ENCODE peak calls at places on chromosomes 3 and 15, in seven cellular contexts. Z is stomach, G is AG04450, R is neural crest cell, D is tibial artery, U is sigmoid colon, V is astrocyte of the spinal cord. Q is an unnamed sample.

GRCh38 chr3:180594631-180595348 is 7.2 kb upstream of the TTC14 start:
- DNase-seq in Z (no peak), G (peak; percentile 37), R (no peak), D (no peak), U (no peak), V (peak; percentile 68), Q (no peak)

GRCh38 chr15:24856397-24857093 is 98.2 kb upstream of the SNRPN start:
- DNase-seq in Z (no peak), G (peak; percentile 67), R (peak; percentile 78), D (peak; percentile 70), U (no peak), V (peak; percentile 62), Q (no peak)

GRCh38 chr15:52879862-52880261 is 89.7 kb upstream of the ONECUT1 start:
- DNase-seq in Z (no peak), G (no peak), R (no peak), D (no peak), U (no peak), V (no peak), Q (no peak)

GRCh38 chr3:130537609-130538304 is 20.8 kb downstream of the COL6A6 start:
- DNase-seq in Z (no peak), G (no peak), R (no peak), D (no peak), U (no peak), V (no peak), Q (no peak)

GRCh38 chr15:101026686-101027272 is 107.6 kb downstream of the LRRK1 start:
- DNase-seq in Z (peak; percentile 17), G (no peak), R (peak; percentile 0), D (peak; percentile 42), U (peak; percentile 44), V (no peak), Q (peak; percentile 6)

GRCh38 chr3:58377168-58377567 is 44.5 kb downstream of the PXK start:
- DNase-seq in Z (no peak), G (no peak), R (no peak), D (no peak), U (no peak), V (no peak), Q (no peak)

GRCh38 chr15:59140422-59141226 is 35.7 kb downstream of the CCNB2 start:
- DNase-seq in Z (no peak), G (no peak), R (no peak), D (no peak), U (no peak), V (no peak), Q (no peak)

GRCh38 chr3:37608061-37608702 is 253.5 kb upstream of the CTDSPL start:
- DNase-seq in Z (no peak), G (no peak), R (no peak), D (no peak), U (no peak), V (peak; percentile 22), Q (no peak)

GRCh38 chr3:72761410-72761809 is 86.8 kb downstream of the SHQ1 start:
- DNase-seq in Z (no peak), G (no peak), R (no peak), D (no peak), U (no peak), V (no peak), Q (no peak)

GRCh38 chr3:117853923-117854322 is 1144.3 kb downstream of the TUSC7 start:
- DNase-seq in Z (no peak), G (peak; percentile 63), R (no peak), D (no peak), U (no peak), V (peak; percentile 45), Q (no peak)

GRCh38 chr3:132405609-132406299 is 11.5 kb upstream of the DNAJC13 start:
- DNase-seq in Z (no peak), G (no peak), R (no peak), D (no peak), U (no peak), V (no peak), Q (no peak)

GRCh38 chr15:75639191-75639708 is 774 bp downstream of the IMP3 start:
- DNase-seq in Z (no peak), G (no peak), R (no peak), D (no peak), U (no peak), V (no peak), Q (no peak)

GRCh38 chr3:152278674-152279427 is 10.1 kb downstream of the MBNL1 start:
- DNase-seq in Z (no peak), G (no peak), R (no peak), D (no peak), U (no peak), V (no peak), Q (no peak)

GRCh38 chr3:119211193-119211592 is 29.5 kb downstream of the B4GALT4 start:
- DNase-seq in Z (no peak), G (no peak), R (no peak), D (no peak), U (no peak), V (no peak), Q (no peak)

GRCh38 chr15:95590533-95591044 is 739.9 kb upstream of the NR2F2 start:
- DNase-seq in Z (no peak), G (no peak), R (no peak), D (no peak), U (no peak), V (no peak), Q (no peak)

GRCh38 chr15:99496302-99496629 is 69.5 kb upstream of the MEF2A start:
- DNase-seq in Z (no peak), G (no peak), R (no peak), D (no peak), U (no peak), V (no peak), Q (no peak)

GRCh38 chr3:45684327-45684892 is 4.8 kb upstream of the SACM1L start:
- DNase-seq in Z (no peak), G (no peak), R (no peak), D (no peak), U (no peak), V (no peak), Q (no peak)

GRCh38 chr3:41167722-41168497 is 31.4 kb upstream of the CTNNB1 start:
- DNase-seq in Z (no peak), G (no peak), R (no peak), D (no peak), U (no peak), V (no peak), Q (no peak)

GRCh38 chr3:13254028-13254951 is 165.8 kb downstream of the NUP210 start:
- DNase-seq in Z (no peak), G (no peak), R (no peak), D (no peak), U (no peak), V (no peak), Q (no peak)

DNA sequence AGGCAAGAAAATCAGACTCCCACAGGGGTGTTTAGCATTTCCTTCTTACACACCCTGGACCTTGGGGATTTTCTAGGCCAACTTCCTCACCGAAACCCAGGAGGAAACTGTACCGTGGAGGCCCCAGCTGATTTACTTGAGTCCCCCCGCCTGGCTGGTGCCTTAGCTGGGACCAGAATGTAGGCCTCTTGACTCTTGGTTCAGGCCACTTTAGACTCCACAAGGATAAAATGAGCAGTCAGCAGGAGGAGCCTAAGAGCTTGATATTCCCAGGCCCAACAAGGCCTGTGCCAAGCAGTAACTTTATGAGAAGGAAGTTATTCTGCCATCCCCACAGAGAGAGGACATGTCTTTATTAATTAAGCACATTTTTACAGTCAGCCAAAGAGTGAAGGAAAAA is 4.6 kb upstream of the APBA2 start:
- DNase-seq in Z (no peak), G (no peak), R (no peak), D (no peak), U (no peak), V (peak; percentile 33), Q (no peak)
- TF ChIP-seq CTCF in Z (no peak), G (peak; percentile 27), R (no peak), D (no peak), U (no peak), V (peak; percentile 22), Q (no peak)

DNA sequence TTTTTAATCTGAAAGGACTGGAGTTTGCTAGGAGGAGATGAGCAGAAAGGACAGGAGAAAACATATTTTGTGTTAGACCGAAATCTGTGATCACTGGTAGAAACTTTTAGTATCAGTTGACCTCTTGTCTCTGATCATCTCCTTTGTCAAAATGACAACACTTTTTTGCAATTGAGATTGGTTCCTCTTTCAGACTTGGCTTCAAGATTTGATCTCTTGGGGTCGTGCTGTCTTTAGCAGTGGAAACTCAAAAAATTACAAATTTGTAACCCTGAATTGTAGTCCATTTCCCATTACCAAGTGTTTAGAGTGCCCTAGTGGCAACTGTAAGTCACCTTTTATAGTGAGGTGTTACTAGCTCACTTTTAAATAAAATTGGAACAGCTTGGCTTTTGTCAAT is 107.4 kb downstream of the KLHL25 start:
- DNase-seq in Z (no peak), G (no peak), R (no peak), D (no peak), U (no peak), V (no peak), Q (no peak)
- TF ChIP-seq CTCF in Z (no peak), G (no peak), R (no peak), D (no peak), U (no peak), V (no peak), Q (no peak)

DNA sequence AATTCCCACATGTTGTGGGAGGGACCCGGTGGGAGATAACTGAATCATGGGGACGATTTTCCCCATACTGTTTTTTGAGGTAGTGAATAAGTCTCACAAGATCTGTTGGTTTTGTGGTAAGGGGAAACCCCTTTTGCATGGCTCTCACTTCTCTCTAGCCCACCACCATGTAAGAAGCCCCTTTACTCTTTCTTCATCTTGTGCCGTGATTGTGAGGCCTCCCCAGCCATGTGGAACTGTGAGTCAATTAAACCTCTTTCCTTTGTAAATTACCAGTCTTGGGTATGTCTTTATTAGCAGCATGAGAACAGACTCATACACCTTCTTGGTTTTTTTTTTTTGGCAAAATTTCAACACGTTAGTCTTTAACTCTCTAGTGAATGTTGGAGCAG is 18.1 kb downstream of the ARL8B start:
- DNase-seq in Z (no peak), G (no peak), R (no peak), D (no peak), U (no peak), V (no peak), Q (no peak)
- TF ChIP-seq CTCF in Z (no peak), G (no peak), R (no peak), D (no peak), U (no peak), V (no peak), Q (no peak)

GRCh38 chr15:63401714-63402497 is 20.3 kb upstream of the CA12 start:
- DNase-seq in Z (no peak), G (no peak), R (no peak), D (no peak), U (no peak), V (no peak), Q (no peak)
- TF ChIP-seq CTCF in Z (no peak), G (no peak), R (no peak), D (no peak), U (no peak), V (no peak), Q (no peak)

GRCh38 chr15:48865387-48866079 is 12.4 kb upstream of the EID1 start:
- DNase-seq in Z (no peak), G (no peak), R (no peak), D (no peak), U (no peak), V (peak; percentile 85), Q (no peak)
- TF ChIP-seq CTCF in Z (no peak), G (no peak), R (no peak), D (no peak), U (no peak), V (no peak), Q (no peak)

DNA sequence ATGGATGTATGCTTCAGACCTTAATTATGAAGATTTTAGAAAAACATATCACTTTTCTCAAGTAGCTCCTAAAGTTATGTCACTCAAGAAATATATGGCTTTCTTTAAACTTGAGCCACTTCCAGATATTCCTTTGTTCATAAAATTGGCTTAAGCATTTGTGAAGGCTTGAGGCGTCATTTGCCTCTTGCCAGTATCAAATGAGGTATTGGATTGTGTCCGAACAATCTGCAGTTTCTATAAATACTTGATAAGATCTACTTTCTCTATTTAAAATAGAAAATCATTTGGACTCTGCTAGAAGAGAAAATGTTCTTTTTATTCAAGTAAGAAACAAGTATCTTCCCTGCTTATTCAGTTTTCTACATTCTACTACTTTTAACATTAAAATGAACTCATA is 102.6 kb downstream of the RSL24D1 start:
- DNase-seq in Z (no peak), G (no peak), R (no peak), D (no peak), U (no peak), V (no peak), Q (no peak)
- TF ChIP-seq CTCF in Z (no peak), G (no peak), R (no peak), D (no peak), U (no peak), V (no peak), Q (no peak)

Q was measured in natural killer cell.